ENCODE peak calls at places on chromosomes 5 and 9, in eight cellular contexts. U, V, M, T, B, A, G and L are unnamed samples.

GRCh38 chr5:73998496-73998895 is 372.5 kb downstream of the ARHGEF28 start:
- DNase-seq in G (no peak), M (no peak), B (no peak), U (no peak), V (no peak), A (no peak), T (no peak), L (no peak)

GRCh38 chr5:171207256-171207866 is 101.7 kb upstream of the TLX3 start:
- DNase-seq in M (peak), U (peak), T (peak), G (peak), A (peak), V (peak), B (peak), L (no peak)

GRCh38 chr9:38227656-38228055 is 158.6 kb upstream of the SHB start:
- DNase-seq in U (peak), T (peak), A (peak), B (no peak), V (peak), G (no peak), M (no peak), L (no peak)

GRCh38 chr5:98767563-98767962 is 5.9 kb upstream of the RGMB start:
- DNase-seq in A (no peak), V (no peak), U (peak), T (no peak), B (no peak), G (no peak), M (no peak), L (no peak)

GRCh38 chr5:39494099-39494498 is 69.3 kb upstream of the DAB2 start:
- DNase-seq in B (peak), U (no peak), V (peak), G (no peak), T (peak), A (no peak), M (no peak), L (no peak)

GRCh38 chr9:129245276-129245675 is 67.2 kb upstream of the IER5L start:
- DNase-seq in T (no peak), B (no peak), V (peak), M (no peak), G (no peak), A (no peak), U (peak), L (peak)

GRCh38 chr5:144421411-144421810 is 250.7 kb downstream of the KCTD16 start:
- DNase-seq in M (no peak), T (no peak), V (peak), B (no peak), G (no peak), A (no peak), U (no peak), L (no peak)

GRCh38 chr5:343461-344401 is 22.2 kb downstream of the AHRR start:
- DNase-seq in T (peak), U (peak), B (peak), V (peak), A (no peak), M (peak), G (peak), L (peak)

GRCh38 chr9:136886610-136887597 is 588 bp downstream of the TRAF2 start:
- DNase-seq in V (peak), G (no peak), A (no peak), B (no peak), U (peak), T (peak), M (peak), L (peak)

GRCh38 chr9:126397056-126397455 is 70.4 kb downstream of the MVB12B start:
- DNase-seq in G (no peak), T (no peak), U (no peak), A (peak), M (no peak), V (no peak), B (no peak), L (no peak)

GRCh38 chr5:124342027-124342471 is 404.4 kb downstream of the ZNF608 start:
- DNase-seq in V (peak), T (peak), M (no peak), U (no peak), G (peak), A (no peak), B (peak), L (peak)

GRCh38 chr5:180343110-180343845 is 9.9 kb downstream of the GFPT2 start:
- DNase-seq in V (peak), B (peak), M (no peak), G (peak), T (peak), U (peak), A (no peak), L (peak)

GRCh38 chr5:36669015-36669651 is 62.7 kb downstream of the SLC1A3 start:
- DNase-seq in U (no peak), M (no peak), T (no peak), V (no peak), A (no peak), G (no peak), B (no peak), L (no peak)

GRCh38 chr5:32170303-32171170 is 3.6 kb downstream of the GOLPH3 start:
- DNase-seq in U (peak), A (no peak), B (peak), M (no peak), T (peak), G (peak), V (peak), L (no peak)

GRCh38 chr5:90530736-90531487 is 1.5 kb upstream of the LYSMD3 start:
- DNase-seq in G (no peak), B (no peak), V (no peak), M (no peak), A (no peak), T (no peak), U (no peak), L (no peak)